ENCODE peak calls at places on chromosome 5, in seven cellular contexts. One of them, this sample, is unnamed.

GRCh38 chr5:13540154-13540815 is 404.2 kb downstream of the DNAH5 start:
- DNase-seq in naive thymus-derived CD8-positive, alpha-beta T cell: no peak
- DNase-seq in endodermal cell: no peak
- DNase-seq in HS-5: no peak
- DNase-seq in T47D: no peak
- DNase-seq in GM06990: no peak
- DNase-seq in stimulated activated CD4-positive, alpha-beta T cell treated with anti-CD3 and anti-CD28 coated beads, Interleukin-4, amount 100 ng/mL, for 48 hours: no peak
- DNase-seq in this sample: no peak

GRCh38 chr5:158746979-158747378 is 352.7 kb downstream of the EBF1 start:
- DNase-seq in endodermal cell: no peak
- DNase-seq in T47D: no peak
- DNase-seq in HS-5: no peak
- DNase-seq in stimulated activated CD4-positive, alpha-beta T cell treated with anti-CD3 and anti-CD28 coated beads, Interleukin-4, amount 100 ng/mL, for 48 hours: no peak
- DNase-seq in naive thymus-derived CD8-positive, alpha-beta T cell: no peak
- DNase-seq in GM06990: no peak
- DNase-seq in this sample: no peak

GRCh38 chr5:68529581-68529980 is 314.0 kb downstream of the PIK3R1 start:
- DNase-seq in endodermal cell: no peak
- DNase-seq in T47D: no peak
- DNase-seq in naive thymus-derived CD8-positive, alpha-beta T cell: no peak
- DNase-seq in HS-5: peak
- DNase-seq in GM06990: no peak
- DNase-seq in stimulated activated CD4-positive, alpha-beta T cell treated with anti-CD3 and anti-CD28 coated beads, Interleukin-4, amount 100 ng/mL, for 48 hours: no peak
- DNase-seq in this sample: no peak

GRCh38 chr5:148858106-148858505 is 31.7 kb downstream of the ADRB2 start:
- DNase-seq in naive thymus-derived CD8-positive, alpha-beta T cell: no peak
- DNase-seq in GM06990: no peak
- DNase-seq in T47D: no peak
- DNase-seq in stimulated activated CD4-positive, alpha-beta T cell treated with anti-CD3 and anti-CD28 coated beads, Interleukin-4, amount 100 ng/mL, for 48 hours: no peak
- DNase-seq in HS-5: no peak
- DNase-seq in endodermal cell: no peak
- DNase-seq in this sample: no peak

GRCh38 chr5:8445139-8445538 is 576.2 kb downstream of the MTRR start:
- DNase-seq in endodermal cell: no peak
- DNase-seq in naive thymus-derived CD8-positive, alpha-beta T cell: no peak
- DNase-seq in GM06990: no peak
- DNase-seq in HS-5: no peak
- DNase-seq in T47D: no peak
- DNase-seq in stimulated activated CD4-positive, alpha-beta T cell treated with anti-CD3 and anti-CD28 coated beads, Interleukin-4, amount 100 ng/mL, for 48 hours: no peak
- DNase-seq in this sample: no peak

GRCh38 chr5:42057254-42057690 is 132.2 kb downstream of the FBXO4 start:
- DNase-seq in GM06990: no peak
- DNase-seq in endodermal cell: peak
- DNase-seq in HS-5: peak
- DNase-seq in naive thymus-derived CD8-positive, alpha-beta T cell: peak
- DNase-seq in stimulated activated CD4-positive, alpha-beta T cell treated with anti-CD3 and anti-CD28 coated beads, Interleukin-4, amount 100 ng/mL, for 48 hours: peak
- DNase-seq in T47D: peak
- DNase-seq in this sample: peak

GRCh38 chr5:103014983-103015382 is 105.0 kb downstream of the GIN1 start:
- DNase-seq in GM06990: no peak
- DNase-seq in T47D: no peak
- DNase-seq in endodermal cell: no peak
- DNase-seq in stimulated activated CD4-positive, alpha-beta T cell treated with anti-CD3 and anti-CD28 coated beads, Interleukin-4, amount 100 ng/mL, for 48 hours: no peak
- DNase-seq in naive thymus-derived CD8-positive, alpha-beta T cell: no peak
- DNase-seq in HS-5: no peak
- DNase-seq in this sample: peak

GRCh38 chr5:75342836-75343235 is 5.8 kb downstream of the HMGCR start:
- DNase-seq in stimulated activated CD4-positive, alpha-beta T cell treated with anti-CD3 and anti-CD28 coated beads, Interleukin-4, amount 100 ng/mL, for 48 hours: no peak
- DNase-seq in naive thymus-derived CD8-positive, alpha-beta T cell: no peak
- DNase-seq in GM06990: no peak
- DNase-seq in endodermal cell: no peak
- DNase-seq in HS-5: no peak
- DNase-seq in T47D: no peak
- DNase-seq in this sample: no peak

GRCh38 chr5:167511-167910 is 23.8 kb upstream of the LRRC14B start:
- DNase-seq in naive thymus-derived CD8-positive, alpha-beta T cell: no peak
- DNase-seq in T47D: no peak
- DNase-seq in GM06990: no peak
- DNase-seq in endodermal cell: no peak
- DNase-seq in stimulated activated CD4-positive, alpha-beta T cell treated with anti-CD3 and anti-CD28 coated beads, Interleukin-4, amount 100 ng/mL, for 48 hours: no peak
- DNase-seq in HS-5: no peak
- DNase-seq in this sample: no peak

GRCh38 chr5:19855031-19855430 is 133.0 kb downstream of the CDH18 start:
- DNase-seq in HS-5: peak
- DNase-seq in stimulated activated CD4-positive, alpha-beta T cell treated with anti-CD3 and anti-CD28 coated beads, Interleukin-4, amount 100 ng/mL, for 48 hours: no peak
- DNase-seq in GM06990: no peak
- DNase-seq in endodermal cell: no peak
- DNase-seq in T47D: no peak
- DNase-seq in naive thymus-derived CD8-positive, alpha-beta T cell: no peak
- DNase-seq in this sample: no peak

GRCh38 chr5:106876665-106877194 is 794.0 kb downstream of the EFNA5 start:
- DNase-seq in T47D: no peak
- DNase-seq in endodermal cell: no peak
- DNase-seq in stimulated activated CD4-positive, alpha-beta T cell treated with anti-CD3 and anti-CD28 coated beads, Interleukin-4, amount 100 ng/mL, for 48 hours: no peak
- DNase-seq in HS-5: no peak
- DNase-seq in GM06990: no peak
- DNase-seq in naive thymus-derived CD8-positive, alpha-beta T cell: no peak
- DNase-seq in this sample: no peak

GRCh38 chr5:124178050-124178449 is 568.4 kb downstream of the ZNF608 start:
- DNase-seq in endodermal cell: no peak
- DNase-seq in stimulated activated CD4-positive, alpha-beta T cell treated with anti-CD3 and anti-CD28 coated beads, Interleukin-4, amount 100 ng/mL, for 48 hours: no peak
- DNase-seq in HS-5: no peak
- DNase-seq in T47D: no peak
- DNase-seq in GM06990: no peak
- DNase-seq in naive thymus-derived CD8-positive, alpha-beta T cell: no peak
- DNase-seq in this sample: no peak

GRCh38 chr5:78504726-78505431 is 143.7 kb downstream of the LHFPL2 start:
- DNase-seq in endodermal cell: peak
- DNase-seq in T47D: peak
- DNase-seq in naive thymus-derived CD8-positive, alpha-beta T cell: no peak
- DNase-seq in GM06990: no peak
- DNase-seq in stimulated activated CD4-positive, alpha-beta T cell treated with anti-CD3 and anti-CD28 coated beads, Interleukin-4, amount 100 ng/mL, for 48 hours: no peak
- DNase-seq in HS-5: peak
- DNase-seq in this sample: peak

GRCh38 chr5:55407059-55407684 is 99.4 kb downstream of the MTREX start:
- DNase-seq in T47D: no peak
- DNase-seq in stimulated activated CD4-positive, alpha-beta T cell treated with anti-CD3 and anti-CD28 coated beads, Interleukin-4, amount 100 ng/mL, for 48 hours: no peak
- DNase-seq in endodermal cell: no peak
- DNase-seq in naive thymus-derived CD8-positive, alpha-beta T cell: no peak
- DNase-seq in HS-5: no peak
- DNase-seq in GM06990: no peak
- DNase-seq in this sample: peak

GRCh38 chr5:178473858-178474257 is 116.3 kb downstream of the COL23A1 start:
- DNase-seq in stimulated activated CD4-positive, alpha-beta T cell treated with anti-CD3 and anti-CD28 coated beads, Interleukin-4, amount 100 ng/mL, for 48 hours: no peak
- DNase-seq in endodermal cell: no peak
- DNase-seq in GM06990: no peak
- DNase-seq in HS-5: no peak
- DNase-seq in naive thymus-derived CD8-positive, alpha-beta T cell: peak
- DNase-seq in T47D: no peak
- DNase-seq in this sample: no peak

GRCh38 chr5:179376701-179377420 is 31.6 kb upstream of the ADAMTS2 start:
- DNase-seq in T47D: peak
- DNase-seq in endodermal cell: peak
- DNase-seq in naive thymus-derived CD8-positive, alpha-beta T cell: no peak
- DNase-seq in stimulated activated CD4-positive, alpha-beta T cell treated with anti-CD3 and anti-CD28 coated beads, Interleukin-4, amount 100 ng/mL, for 48 hours: no peak
- DNase-seq in GM06990: no peak
- DNase-seq in HS-5: no peak
- DNase-seq in this sample: no peak

GRCh38 chr5:173486355-173486754 is 130.1 kb downstream of the BOD1 start:
- DNase-seq in stimulated activated CD4-positive, alpha-beta T cell treated with anti-CD3 and anti-CD28 coated beads, Interleukin-4, amount 100 ng/mL, for 48 hours: no peak
- DNase-seq in naive thymus-derived CD8-positive, alpha-beta T cell: no peak
- DNase-seq in HS-5: no peak
- DNase-seq in GM06990: no peak
- DNase-seq in endodermal cell: peak
- DNase-seq in T47D: no peak
- DNase-seq in this sample: no peak

GRCh38 chr5:90557871-90558270 is 726 bp upstream of the ADGRV1 start:
- DNase-seq in stimulated activated CD4-positive, alpha-beta T cell treated with anti-CD3 and anti-CD28 coated beads, Interleukin-4, amount 100 ng/mL, for 48 hours: no peak
- DNase-seq in naive thymus-derived CD8-positive, alpha-beta T cell: no peak
- DNase-seq in HS-5: no peak
- DNase-seq in T47D: no peak
- DNase-seq in endodermal cell: no peak
- DNase-seq in GM06990: no peak
- DNase-seq in this sample: no peak

GRCh38 chr5:167721926-167722440 is 569.5 kb upstream of the WWC1 start:
- DNase-seq in T47D: no peak
- DNase-seq in GM06990: no peak
- DNase-seq in stimulated activated CD4-positive, alpha-beta T cell treated with anti-CD3 and anti-CD28 coated beads, Interleukin-4, amount 100 ng/mL, for 48 hours: no peak
- DNase-seq in naive thymus-derived CD8-positive, alpha-beta T cell: no peak
- DNase-seq in endodermal cell: no peak
- DNase-seq in HS-5: no peak
- DNase-seq in this sample: no peak

GRCh38 chr5:132414634-132415377 is 45.3 kb downstream of the SLC22A5 start:
- DNase-seq in GM06990: peak
- DNase-seq in naive thymus-derived CD8-positive, alpha-beta T cell: no peak
- DNase-seq in endodermal cell: no peak
- DNase-seq in HS-5: no peak
- DNase-seq in stimulated activated CD4-positive, alpha-beta T cell treated with anti-CD3 and anti-CD28 coated beads, Interleukin-4, amount 100 ng/mL, for 48 hours: no peak
- DNase-seq in T47D: no peak
- DNase-seq in this sample: no peak

GRCh38 chr5:111973946-111974345 is 217.0 kb upstream of the NREP start:
- DNase-seq in T47D: no peak
- DNase-seq in stimulated activated CD4-positive, alpha-beta T cell treated with anti-CD3 and anti-CD28 coated beads, Interleukin-4, amount 100 ng/mL, for 48 hours: no peak
- DNase-seq in HS-5: no peak
- DNase-seq in naive thymus-derived CD8-positive, alpha-beta T cell: no peak
- DNase-seq in GM06990: no peak
- DNase-seq in endodermal cell: no peak
- DNase-seq in this sample: no peak

GRCh38 chr5:73617510-73618279 is 8.3 kb upstream of the ARHGEF28 start:
- DNase-seq in GM06990: no peak
- DNase-seq in naive thymus-derived CD8-positive, alpha-beta T cell: no peak
- DNase-seq in T47D: no peak
- DNase-seq in stimulated activated CD4-positive, alpha-beta T cell treated with anti-CD3 and anti-CD28 coated beads, Interleukin-4, amount 100 ng/mL, for 48 hours: no peak
- DNase-seq in HS-5: no peak
- DNase-seq in endodermal cell: no peak
- DNase-seq in this sample: no peak

GRCh38 chr5:27124590-27124989 is 86.2 kb upstream of the CDH9 start:
- DNase-seq in stimulated activated CD4-positive, alpha-beta T cell treated with anti-CD3 and anti-CD28 coated beads, Interleukin-4, amount 100 ng/mL, for 48 hours: no peak
- DNase-seq in T47D: peak
- DNase-seq in endodermal cell: peak
- DNase-seq in HS-5: no peak
- DNase-seq in naive thymus-derived CD8-positive, alpha-beta T cell: no peak
- DNase-seq in GM06990: no peak
- DNase-seq in this sample: no peak

GRCh38 chr5:88756953-88757352 is 126.0 kb downstream of the MEF2C start:
- DNase-seq in naive thymus-derived CD8-positive, alpha-beta T cell: no peak
- DNase-seq in T47D: no peak
- DNase-seq in HS-5: no peak
- DNase-seq in stimulated activated CD4-positive, alpha-beta T cell treated with anti-CD3 and anti-CD28 coated beads, Interleukin-4, amount 100 ng/mL, for 48 hours: no peak
- DNase-seq in GM06990: no peak
- DNase-seq in endodermal cell: no peak
- DNase-seq in this sample: no peak

GRCh38 chr5:82804151-82804690 is 273.0 kb downstream of the TMEM167A start:
- DNase-seq in stimulated activated CD4-positive, alpha-beta T cell treated with anti-CD3 and anti-CD28 coated beads, Interleukin-4, amount 100 ng/mL, for 48 hours: no peak
- DNase-seq in HS-5: no peak
- DNase-seq in T47D: no peak
- DNase-seq in GM06990: no peak
- DNase-seq in naive thymus-derived CD8-positive, alpha-beta T cell: no peak
- DNase-seq in endodermal cell: no peak
- DNase-seq in this sample: peak

GRCh38 chr5:103410174-103410573 is 151.6 kb downstream of the MACIR start:
- DNase-seq in T47D: no peak
- DNase-seq in stimulated activated CD4-positive, alpha-beta T cell treated with anti-CD3 and anti-CD28 coated beads, Interleukin-4, amount 100 ng/mL, for 48 hours: no peak
- DNase-seq in naive thymus-derived CD8-positive, alpha-beta T cell: no peak
- DNase-seq in HS-5: no peak
- DNase-seq in GM06990: no peak
- DNase-seq in endodermal cell: no peak
- DNase-seq in this sample: no peak

GRCh38 chr5:178227138-178227659 is 5.4 kb downstream of the PHYKPL start:
- DNase-seq in GM06990: no peak
- DNase-seq in naive thymus-derived CD8-positive, alpha-beta T cell: no peak
- DNase-seq in endodermal cell: no peak
- DNase-seq in HS-5: no peak
- DNase-seq in T47D: no peak
- DNase-seq in stimulated activated CD4-positive, alpha-beta T cell treated with anti-CD3 and anti-CD28 coated beads, Interleukin-4, amount 100 ng/mL, for 48 hours: no peak
- DNase-seq in this sample: no peak

GRCh38 chr5:76137887-76138542 is 54.8 kb downstream of the SV2C start:
- DNase-seq in T47D: no peak
- DNase-seq in HS-5: no peak
- DNase-seq in naive thymus-derived CD8-positive, alpha-beta T cell: no peak
- DNase-seq in stimulated activated CD4-positive, alpha-beta T cell treated with anti-CD3 and anti-CD28 coated beads, Interleukin-4, amount 100 ng/mL, for 48 hours: no peak
- DNase-seq in endodermal cell: no peak
- DNase-seq in GM06990: no peak
- DNase-seq in this sample: no peak

GRCh38 chr5:179700401-179700918 is 1.7 kb downstream of the CANX start:
- DNase-seq in stimulated activated CD4-positive, alpha-beta T cell treated with anti-CD3 and anti-CD28 coated beads, Interleukin-4, amount 100 ng/mL, for 48 hours: no peak
- DNase-seq in HS-5: no peak
- DNase-seq in naive thymus-derived CD8-positive, alpha-beta T cell: no peak
- DNase-seq in T47D: no peak
- DNase-seq in endodermal cell: no peak
- DNase-seq in GM06990: no peak
- DNase-seq in this sample: no peak

GRCh38 chr5:124634228-124634819 is 112.1 kb downstream of the ZNF608 start:
- DNase-seq in T47D: no peak
- DNase-seq in GM06990: no peak
- DNase-seq in HS-5: no peak
- DNase-seq in stimulated activated CD4-positive, alpha-beta T cell treated with anti-CD3 and anti-CD28 coated beads, Interleukin-4, amount 100 ng/mL, for 48 hours: no peak
- DNase-seq in naive thymus-derived CD8-positive, alpha-beta T cell: no peak
- DNase-seq in endodermal cell: no peak
- DNase-seq in this sample: no peak